ENCODE peak calls at places on chromosomes 12 and 14, in eight cellular contexts. T, F, C, M, P, E, O and D are unnamed samples.

GRCh38 chr14:94517641-94518257 is 8.5 kb upstream of the SERPINA12 start:
- DNase-seq in E (no peak), M (no peak), P (no peak), C (no peak), O (no peak), T (no peak), F (no peak), D (no peak)

GRCh38 chr12:21502164-21502496 is 541 bp downstream of the GOLT1B start:
- DNase-seq in E (peak), C (peak), T (no peak), O (no peak), F (no peak), M (peak), P (peak), D (no peak)

GRCh38 chr12:15001733-15002471 is 29.1 kb downstream of the PDE6H start:
- DNase-seq in T (no peak), F (no peak), O (no peak), P (no peak), M (no peak), E (no peak), C (peak), D (no peak)

GRCh38 chr14:55705651-55706340 is 125.8 kb downstream of the KTN1 start:
- DNase-seq in F (no peak), O (peak), E (no peak), T (no peak), P (no peak), M (no peak), C (peak), D (peak)

GRCh38 chr12:54935235-54935951 is 49.2 kb downstream of the TESPA1 start:
- DNase-seq in O (no peak), F (peak), P (no peak), C (no peak), T (peak), E (peak), M (no peak), D (no peak)

GRCh38 chr14:67569011-67569650 is 30.9 kb downstream of the PIGH start:
- DNase-seq in E (no peak), P (no peak), C (no peak), T (no peak), F (no peak), O (no peak), M (peak), D (no peak)

GRCh38 chr14:74656964-74657363 is 44.9 kb upstream of the LTBP2 start:
- DNase-seq in P (no peak), E (no peak), F (no peak), M (no peak), T (no peak), O (no peak), C (no peak), D (no peak)

GRCh38 chr12:93009533-93009932 is 80.4 kb upstream of the EEA1 start:
- DNase-seq in P (no peak), E (no peak), F (no peak), T (no peak), O (no peak), C (no peak), M (no peak), D (no peak)

GRCh38 chr14:64937821-64938193 is 4.7 kb downstream of the GPX2 start:
- DNase-seq in E (no peak), C (no peak), F (no peak), T (no peak), P (no peak), M (no peak), O (no peak), D (peak)

GRCh38 chr12:104357431-104357952 is 54.0 kb downstream of the EID3 start:
- DNase-seq in O (no peak), P (no peak), F (no peak), E (no peak), C (no peak), M (no peak), T (no peak), D (peak)

GRCh38 chr12:50062733-50063452 is 5.5 kb downstream of the ASIC1 start:
- DNase-seq in E (no peak), M (no peak), F (no peak), P (no peak), C (no peak), O (no peak), T (no peak), D (no peak)

GRCh38 chr12:45611061-45611460 is 118.4 kb upstream of the ARID2 start:
- DNase-seq in O (no peak), F (no peak), T (no peak), E (no peak), P (no peak), M (no peak), C (no peak), D (no peak)

GRCh38 chr14:88831285-88831684 is 6.8 kb downstream of the TTC8 start:
- DNase-seq in P (no peak), C (no peak), M (no peak), T (no peak), F (no peak), O (no peak), E (no peak), D (no peak)

GRCh38 chr12:53327435-53328042 is 6.1 kb upstream of the AAAS start:
- DNase-seq in T (no peak), O (no peak), E (no peak), P (no peak), C (no peak), F (no peak), M (peak), D (no peak)

GRCh38 chr12:120365675-120366340 is 3.2 kb downstream of the MSI1 start:
- DNase-seq in P (no peak), F (no peak), C (peak), O (no peak), E (no peak), T (no peak), M (peak), D (no peak)

GRCh38 chr12:57381693-57382220 is 49.1 kb downstream of the R3HDM2 start:
- DNase-seq in O (no peak), F (no peak), C (no peak), E (no peak), P (no peak), M (no peak), T (no peak), D (no peak)

GRCh38 chr12:51028811-51029146 is 2.6 kb upstream of the SLC11A2 start:
- DNase-seq in C (no peak), O (no peak), M (no peak), P (no peak), T (no peak), E (no peak), F (no peak), D (no peak)

GRCh38 chr12:128557231-128557630 is 266.5 kb downstream of the SLC15A4 start:
- DNase-seq in C (no peak), P (no peak), F (no peak), O (no peak), M (no peak), T (no peak), E (no peak), D (no peak)

GRCh38 chr12:50918584-50919316 is 33.6 kb upstream of the HIGD1C start:
- DNase-seq in O (no peak), M (no peak), T (no peak), P (no peak), E (no peak), F (no peak), C (no peak), D (no peak)